ENCODE peak calls at places on chromosomes 11 and 22, in eight cellular contexts. O, L, E, T, C, N, H and B are unnamed samples. For H3K9me3, the result is how much of the 10 kb centered on the place peaks cover.

GRCh38 chr22:40799008-40799407 is 20.1 kb downstream of the SLC25A17 start:
- DNase-seq in O (no peak), L (no peak), E (no peak), T (no peak), C (no peak), N (no peak), H (no peak), B (no peak)

GRCh38 chr11:90176069-90176468 is 41.6 kb downstream of the NAALAD2 start:
- DNase-seq in O (no peak), L (no peak), E (no peak), T (no peak), C (no peak), N (no peak), H (no peak), B (no peak)

GRCh38 chr11:17280494-17281127 is 4.1 kb downstream of the NUCB2 start:
- DNase-seq in O (no peak), L (no peak), E (no peak), T (no peak), C (no peak), N (no peak), H (no peak), B (no peak)

GRCh38 chr11:28243596-28243995 is 135.4 kb downstream of the METTL15 start:
- DNase-seq in O (no peak), L (no peak), E (no peak), T (no peak), C (peak), N (no peak), H (peak), B (no peak)

GRCh38 chr11:64990222-64990918 is 6.4 kb downstream of the BATF2 start:
- DNase-seq in O (no peak), L (peak), E (no peak), T (no peak), C (peak), N (no peak), H (no peak), B (no peak)

GRCh38 chr11:86672007-86672621 is at the start of gene ME3:
- DNase-seq in O (peak), L (peak), E (peak), T (peak), C (peak), N (peak), H (peak), B (no peak)

GRCh38 chr11:61637287-61637686 is 42.9 kb upstream of the DAGLA start:
- DNase-seq in O (no peak), L (no peak), E (no peak), T (no peak), C (peak), N (no peak), H (no peak), B (no peak)

GRCh38 chr22:22558972-22559603 is at the start of gene PRAME:
- DNase-seq in O (no peak), L (no peak), E (no peak), T (peak), C (peak), N (peak), H (peak), B (peak)

GRCh38 chr22:49007013-49007653 is 820.5 kb downstream of the BRD1 start:
- DNase-seq in O (no peak), L (peak), E (no peak), T (no peak), C (no peak), N (no peak), H (peak), B (no peak)

GRCh38 chr11:1310772-1311468 is 1.5 kb upstream of the TOLLIP start:
- DNase-seq in O (no peak), L (no peak), E (no peak), T (no peak), C (no peak), N (peak), H (peak), B (no peak)

GRCh38 chr11:123822022-123822421 is 15.9 kb upstream of the OR6M1 start:
- DNase-seq in O (no peak), L (no peak), E (no peak), T (no peak), C (no peak), N (no peak), H (no peak), B (no peak)

GRCh38 chr11:133821776-133822175 is 23.5 kb downstream of the SPATA19 start:
- DNase-seq in O (no peak), L (peak), E (no peak), T (no peak), C (peak), N (no peak), H (no peak), B (no peak)

GRCh38 chr22:32482708-32483107 is 8.1 kb downstream of the FBXO7 start:
- DNase-seq in O (no peak), L (no peak), E (no peak), T (no peak), C (peak), N (no peak), H (no peak), B (no peak)

GRCh38 chr11:18364495-18365047 is 29.8 kb upstream of the LDHA start:
- DNase-seq in O (no peak), L (no peak), E (no peak), T (no peak), C (no peak), N (no peak), H (no peak), B (no peak)
- H3K9me3 ChIP-seq in O (under half), L (under half), E (under half), T (under half), C (under half), N (under half), H (under half), B (under half)

GRCh38 chr11:69711824-69712801 is 8.3 kb upstream of the FGF19 start:
- DNase-seq in O (no peak), L (no peak), E (no peak), T (no peak), C (no peak), N (peak), H (no peak), B (no peak)
- H3K9me3 ChIP-seq in O (under half), L (under half), E (under half), T (under half), C (under half), N (under half), H (under half), B (under half)

GRCh38 chr11:74866557-74866956 is 82.3 kb downstream of the XRRA1 start:
- DNase-seq in O (no peak), L (no peak), E (no peak), T (no peak), C (no peak), N (no peak), H (no peak), B (no peak)
- H3K9me3 ChIP-seq in O (half or more), L (under half), E (half or more), T (half or more), C (under half), N (under half), H (under half), B (under half)

DNA sequence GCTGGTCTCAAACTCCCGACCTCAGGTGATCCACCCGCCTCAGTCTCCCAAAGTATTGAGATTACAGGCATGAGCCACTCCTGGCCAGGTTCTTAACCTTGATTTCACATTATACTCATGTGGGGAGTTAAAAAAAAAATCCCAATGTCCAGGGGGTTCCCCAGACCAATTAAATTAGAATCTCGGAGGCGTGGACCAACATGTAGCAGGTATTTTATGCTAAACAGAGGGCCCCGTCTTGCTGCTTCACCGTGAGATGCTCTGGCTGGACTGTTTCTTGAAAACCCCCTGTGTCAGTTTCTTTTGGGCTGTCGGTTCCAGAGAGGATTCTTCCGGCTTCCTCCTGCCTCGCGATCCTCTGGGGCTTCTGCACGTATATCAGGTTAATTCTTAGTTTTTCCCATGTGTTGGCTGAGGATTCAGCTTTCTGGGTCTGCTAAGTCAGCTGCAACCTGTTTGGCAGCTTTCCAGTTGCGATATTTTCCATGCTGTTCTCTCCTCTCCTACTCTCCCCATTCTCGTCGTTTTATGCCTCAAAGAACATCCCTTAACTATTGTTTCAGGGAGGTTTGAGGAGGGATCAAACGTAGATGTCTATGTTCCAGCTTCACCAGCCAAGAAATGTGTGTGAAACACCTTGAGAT is 50.6 kb upstream of the ACCSL start:
- DNase-seq in O (no peak), L (no peak), E (no peak), T (peak), C (no peak), N (no peak), H (no peak), B (no peak)
- H3K9me3 ChIP-seq in O (under half), L (under half), E (under half), T (under half), C (under half), N (under half), H (under half), B (under half)

DNA sequence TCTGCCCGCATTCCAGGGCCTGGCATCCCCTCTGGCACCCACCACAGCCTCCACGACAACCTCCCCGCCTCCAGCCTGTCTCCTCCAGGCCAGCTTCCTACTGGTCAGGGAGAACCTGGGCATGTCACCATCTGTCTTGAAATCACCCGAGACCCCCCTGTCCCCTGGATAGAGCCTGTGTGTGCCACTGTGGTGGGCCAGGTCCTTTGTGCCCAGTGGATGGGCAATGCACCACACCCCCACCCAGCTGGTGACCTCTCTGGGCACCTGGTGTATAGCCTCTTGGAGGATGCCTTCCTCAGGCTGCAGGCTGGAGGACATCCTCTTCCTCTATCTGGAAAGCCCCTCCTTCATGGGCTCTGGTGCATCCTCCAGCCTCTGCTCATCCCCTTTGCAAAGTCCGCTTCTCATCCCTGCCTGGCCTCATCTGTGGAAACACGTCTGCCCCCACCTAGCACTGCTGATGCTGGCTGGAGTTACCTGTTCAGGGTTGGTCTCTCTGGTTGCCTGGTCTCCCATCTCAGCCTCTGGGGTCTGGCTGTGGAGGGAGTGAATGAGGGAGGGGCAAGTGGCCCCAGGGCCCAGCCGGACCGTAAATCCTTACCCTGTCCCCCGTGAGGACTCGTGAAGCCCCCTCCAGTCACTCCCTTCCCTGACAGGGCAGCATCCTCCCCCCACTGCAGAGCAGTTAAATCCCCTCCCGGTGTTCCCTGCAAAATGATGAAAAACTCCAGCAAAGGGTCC is 589.6 kb downstream of the TBC1D22A start:
- DNase-seq in O (no peak), L (no peak), E (no peak), T (no peak), C (no peak), N (no peak), H (no peak), B (no peak)
- H3K9me3 ChIP-seq in O (under half), L (under half), E (under half), T (under half), C (under half), N (under half), H (under half), B (under half)

DNA sequence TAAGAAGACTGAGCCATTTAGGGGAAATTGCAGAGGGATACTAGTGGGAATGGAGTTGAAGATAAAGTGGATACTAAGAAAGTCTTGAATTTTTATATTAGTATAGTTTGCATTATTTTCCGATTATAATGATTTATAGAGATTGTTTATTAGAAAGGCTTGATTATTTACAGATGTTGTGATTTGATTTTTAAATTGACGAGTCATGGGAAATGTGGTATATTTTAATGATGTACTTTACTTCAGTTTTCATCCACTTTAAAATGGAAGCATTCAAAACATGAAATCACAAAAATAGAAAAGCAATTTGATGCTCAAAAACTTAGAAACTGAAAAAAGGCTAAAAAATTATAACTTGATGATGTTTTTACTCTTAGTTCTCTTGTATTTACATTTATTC is 21.2 kb downstream of the USP47 start:
- DNase-seq in O (no peak), L (no peak), E (no peak), T (no peak), C (no peak), N (no peak), H (no peak), B (no peak)
- H3K9me3 ChIP-seq in O (under half), L (under half), E (under half), T (under half), C (under half), N (under half), H (under half), B (under half)

DNA sequence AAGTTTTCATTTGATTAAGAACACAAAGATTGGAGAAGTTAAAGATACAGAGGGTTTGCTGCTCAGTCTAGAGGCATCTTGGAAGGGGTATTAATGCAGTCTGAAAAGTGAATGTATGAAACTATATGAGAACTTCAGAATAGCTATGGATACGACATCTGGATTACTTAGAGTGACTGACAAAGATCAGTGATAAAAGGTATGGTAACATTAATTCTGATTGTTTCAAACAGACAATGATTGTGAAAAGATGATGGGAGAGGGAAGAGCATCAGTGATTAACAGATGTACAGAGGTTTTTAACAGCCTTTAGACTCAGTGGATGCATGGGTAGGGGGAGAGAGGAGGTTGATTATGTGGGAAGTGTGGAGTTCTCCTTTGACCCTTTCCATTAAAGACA is 919.4 kb upstream of the CNTN5 start:
- DNase-seq in O (no peak), L (no peak), E (no peak), T (no peak), C (no peak), N (no peak), H (no peak), B (no peak)
- H3K9me3 ChIP-seq in O (under half), L (under half), E (under half), T (under half), C (under half), N (under half), H (under half), B (under half)

DNA sequence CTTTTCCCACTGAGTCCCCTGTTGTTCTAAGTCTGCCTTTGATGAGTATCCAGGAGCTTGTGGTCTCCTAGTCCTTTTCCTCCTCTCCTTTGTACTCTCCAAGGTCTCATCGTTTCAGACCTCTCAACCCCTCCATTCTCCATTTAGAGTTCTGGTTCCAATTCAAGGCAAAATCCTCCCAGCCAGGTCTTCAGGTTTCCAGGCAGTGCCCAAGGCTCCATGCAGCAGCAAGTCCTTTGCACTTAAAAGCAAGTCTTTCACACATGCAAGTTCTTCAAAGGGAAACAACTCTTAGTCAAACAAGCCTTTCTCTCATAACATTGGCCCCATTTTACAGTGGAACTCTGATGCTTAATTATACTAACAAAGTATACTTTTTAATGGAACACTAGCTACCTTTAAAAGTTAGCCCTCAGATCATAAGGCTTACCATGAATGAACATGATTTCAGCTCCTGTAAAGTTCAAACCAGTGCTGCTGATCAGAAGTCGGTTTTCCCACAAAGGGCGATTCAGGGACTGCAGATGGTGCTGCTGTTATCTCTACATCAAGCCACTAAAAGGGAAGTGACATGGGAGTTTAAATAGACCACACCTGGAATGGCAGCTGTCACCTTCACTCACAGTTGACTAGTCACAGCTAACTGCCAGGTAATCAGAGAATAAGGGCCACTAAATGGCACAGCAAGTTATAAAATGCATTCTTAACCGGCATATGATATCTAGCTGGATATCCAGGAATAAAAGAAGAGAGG is 581.3 kb upstream of the ARHGAP42 start:
- DNase-seq in O (no peak), L (no peak), E (no peak), T (no peak), C (no peak), N (no peak), H (no peak), B (no peak)
- H3K9me3 ChIP-seq in O (under half), L (under half), E (under half), T (under half), C (under half), N (under half), H (under half), B (under half)

DNA sequence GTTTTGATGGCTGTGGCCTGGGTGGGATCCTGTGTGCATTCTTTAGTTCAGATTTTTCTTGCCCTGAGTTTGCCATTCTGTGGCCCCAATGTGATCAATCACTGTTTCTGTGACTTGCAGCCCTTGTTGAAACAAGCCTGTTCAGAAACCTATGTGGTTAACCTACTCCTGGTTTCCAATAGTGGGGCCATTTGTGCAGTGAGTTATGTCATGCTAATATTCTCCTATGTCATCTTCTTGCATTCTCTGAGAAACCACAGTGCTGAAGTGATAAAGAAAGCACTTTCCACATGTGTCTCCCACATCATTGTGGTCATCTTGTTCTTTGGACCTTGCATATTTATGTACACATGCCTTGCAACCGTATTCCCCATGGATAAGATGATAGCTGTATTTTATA is 620 bp downstream of the OR4C16 start:
- DNase-seq in O (no peak), L (no peak), E (no peak), T (no peak), C (no peak), N (no peak), H (no peak), B (no peak)
- H3K9me3 ChIP-seq in O (under half), L (under half), E (under half), T (under half), C (under half), N (under half), H (under half), B (under half)